ENCODE peak calls at places on chromosome 21, in eight cellular contexts. Q is stimulated activated CD8-positive, alpha-beta memory T cell treated with anti-CD3 and anti-CD28 coated beads, Interleukin-4, amount 100 ng/mL, for 1 hour; V is hepatic stellate cell; J is SHP77; R is stimulated activated naive CD8-positive, alpha-beta T cell treated with anti-CD3 and anti-CD28 coated beads, Interleukin-15, amount 100 ng/mL, for 72 hours; L is foreskin fibroblast; T is AG10803; Z is cardiac muscle cell. G is an unnamed sample.

GRCh38 chr21:33855190-33855589 is 60.4 kb downstream of the ATP5PO start:
- DNase-seq in L (no peak), T (no peak), Z (no peak), Q (no peak), V (no peak), R (no peak), J (no peak), G (no peak)

GRCh38 chr21:41447356-41447755 is 21.3 kb downstream of the MX1 start:
- DNase-seq in V (no peak), T (no peak), Q (no peak), J (no peak), R (no peak), L (no peak), Z (no peak), G (no peak)

GRCh38 chr21:29674343-29674742 is 265.5 kb downstream of the GRIK1 start:
- DNase-seq in T (no peak), J (no peak), V (no peak), R (no peak), Q (no peak), Z (no peak), L (no peak), G (no peak)

GRCh38 chr21:46084041-46084561 is 13.8 kb upstream of the COL6A2 start:
- DNase-seq in T (no peak), R (no peak), J (no peak), V (no peak), Q (no peak), Z (no peak), L (no peak), G (no peak)

GRCh38 chr21:25658427-25658980 is 19.4 kb downstream of the JAM2 start:
- DNase-seq in Q (no peak), V (no peak), R (no peak), L (no peak), J (no peak), Z (no peak), T (no peak), G (no peak)

GRCh38 chr21:17738171-17738953 is 80.8 kb downstream of the C21orf91 start:
- DNase-seq in Z (no peak), L (no peak), T (no peak), J (no peak), R (no peak), Q (no peak), V (no peak), G (no peak)

GRCh38 chr21:14084068-14084501 is 126.7 kb downstream of the LIPI start:
- DNase-seq in T (no peak), Z (no peak), L (no peak), J (no peak), V (no peak), Q (no peak), R (no peak), G (no peak)

GRCh38 chr21:38787461-38788274 is 18.1 kb upstream of the ETS2 start:
- DNase-seq in Z (no peak), L (no peak), R (no peak), Q (no peak), V (no peak), T (peak; percentile 31), J (peak; percentile 85), G (no peak)

GRCh38 chr21:42199488-42200463 is 19.2 kb upstream of the ABCG1 start:
- DNase-seq in L (peak; percentile 33), T (peak; percentile 75), R (peak; percentile 41), Z (no peak), J (no peak), Q (no peak), V (no peak), G (peak; percentile 63)

GRCh38 chr21:46046471-46046870 is 51.4 kb upstream of the COL6A2 start:
- DNase-seq in R (no peak), T (no peak), Q (no peak), V (no peak), L (no peak), Z (no peak), J (no peak), G (no peak)

GRCh38 chr21:42537106-42537742 is 23.6 kb downstream of the SLC37A1 start:
- DNase-seq in R (peak; percentile 27), L (no peak), J (no peak), Z (no peak), T (no peak), Q (no peak), V (no peak), G (no peak)

GRCh38 chr21:22223385-22223784 is 1225.2 kb downstream of the NCAM2 start:
- DNase-seq in L (no peak), R (no peak), Q (no peak), T (no peak), V (no peak), J (no peak), Z (peak; percentile 10), G (no peak)

GRCh38 chr21:35351434-35351833 is 302.3 kb upstream of the RUNX1 start:
- DNase-seq in Z (no peak), J (no peak), R (no peak), L (no peak), T (peak; percentile 33), V (no peak), Q (no peak), G (no peak)

GRCh38 chr21:29418813-29419212 is 120.1 kb downstream of the BACH1 start:
- DNase-seq in Z (no peak), T (no peak), V (no peak), J (no peak), Q (no peak), L (no peak), R (no peak), G (no peak)

GRCh38 chr21:36640260-36641244 is 58.4 kb upstream of the SIM2 start:
- DNase-seq in R (no peak), L (no peak), V (no peak), Q (no peak), T (no peak), Z (no peak), J (no peak), G (no peak)

GRCh38 chr21:44407493-44407892 is 47.8 kb upstream of the LRRC3 start:
- DNase-seq in V (no peak), J (no peak), Q (no peak), R (peak; percentile 68), Z (no peak), T (no peak), L (no peak), G (no peak)

GRCh38 chr21:45993210-45994085 is 11.9 kb downstream of the COL6A1 start:
- DNase-seq in Q (no peak), L (no peak), R (peak; percentile 8), T (no peak), V (no peak), Z (no peak), J (no peak), G (no peak)

GRCh38 chr21:31371715-31372114 is 27.7 kb upstream of the TIAM1 start:
- DNase-seq in R (no peak), V (no peak), Q (no peak), Z (no peak), J (no peak), L (no peak), T (no peak), G (no peak)

GRCh38 chr21:42025392-42026071 is 15.4 kb upstream of the ZBTB21 start:
- DNase-seq in V (peak; percentile 91), L (peak; percentile 83), Z (no peak), Q (no peak), J (no peak), R (no peak), T (peak; percentile 70), G (peak; percentile 40)

GRCh38 chr21:32044205-32044874 is 171.5 kb downstream of the HUNK start:
- DNase-seq in R (no peak), Q (no peak), L (no peak), T (no peak), V (no peak), Z (no peak), J (no peak), G (no peak)

GRCh38 chr21:45506241-45506817 is 35.9 kb downstream of the SLC19A1 start:
- DNase-seq in Q (no peak), R (no peak), T (no peak), L (no peak), V (no peak), Z (no peak), J (no peak), G (no peak)

GRCh38 chr21:41185802-41186201 is 17.8 kb downstream of the BACE2 start:
- DNase-seq in Q (no peak), T (no peak), V (no peak), L (no peak), J (no peak), Z (no peak), R (no peak), G (no peak)

GRCh38 chr21:28228624-28228995 is 764.1 kb downstream of the LTN1 start:
- DNase-seq in L (no peak), V (no peak), R (no peak), Q (no peak), J (no peak), Z (no peak), T (no peak), G (no peak)

GRCh38 chr21:32083175-32083574 is 195.7 kb downstream of the MIS18A start:
- DNase-seq in T (no peak), L (no peak), R (no peak), Q (no peak), V (no peak), J (no peak), Z (no peak), G (no peak)

GRCh38 chr21:42830456-42831455 is 48.6 kb downstream of the WDR4 start:
- DNase-seq in V (no peak), Q (no peak), R (no peak), T (no peak), Z (no peak), J (no peak), L (no peak), G (no peak)

GRCh38 chr21:34071683-34072082 is 1.7 kb upstream of the MRPS6 start:
- DNase-seq in R (no peak), J (no peak), L (no peak), Q (no peak), V (no peak), T (no peak), Z (no peak), G (no peak)

GRCh38 chr21:14482165-14482564 is 64.0 kb downstream of the SAMSN1 start:
- DNase-seq in L (no peak), R (peak; percentile 47), V (no peak), Z (no peak), T (no peak), Q (no peak), J (no peak), G (no peak)

GRCh38 chr21:21845901-21846396 is 847.7 kb downstream of the NCAM2 start:
- DNase-seq in R (no peak), Z (no peak), L (no peak), Q (no peak), T (no peak), J (no peak), V (no peak), G (no peak)

G was measured in AG08395.